ENCODE peak calls at places on chromosomes 12 and 14, in nine cellular contexts. U, I, N, O, E, K, W, V and S are unnamed samples.

GRCh38 chr14:95953111-95953724 is 76.6 kb downstream of the TUNAR start:
- DNase-seq in U (no peak), I (no peak), N (no peak), O (no peak), E (peak; percentile 1), K (no peak), W (peak; percentile 8), V (no peak), S (no peak)

GRCh38 chr14:92959189-92959531 is 36.2 kb downstream of the CHGA start:
- DNase-seq in U (no peak), I (no peak), N (no peak), O (no peak), E (no peak), K (no peak), W (no peak), V (no peak), S (no peak)

GRCh38 chr14:87148655-87149054 is 844.3 kb downstream of the GALC start:
- DNase-seq in U (no peak), I (no peak), N (no peak), O (peak; percentile 40), E (no peak), K (peak; percentile 59), W (peak; percentile 71), V (no peak), S (no peak)

GRCh38 chr12:80634903-80635302 is 72.5 kb upstream of the MYF6 start:
- DNase-seq in U (no peak), I (no peak), N (no peak), O (no peak), E (no peak), K (no peak), W (no peak), V (no peak), S (no peak)

GRCh38 chr12:3428631-3429030 is 62.4 kb upstream of the PRMT8 start:
- DNase-seq in U (no peak), I (no peak), N (no peak), O (no peak), E (no peak), K (no peak), W (no peak), V (no peak), S (no peak)

GRCh38 chr14:106820119-106820518 is 1293.7 kb downstream of the TMEM121 start:
- DNase-seq in U (no peak), I (no peak), N (no peak), O (no peak), E (no peak), K (no peak), W (no peak), V (no peak), S (no peak)

GRCh38 chr14:92607702-92608429 is 94.3 kb downstream of the RIN3 start:
- DNase-seq in U (peak; percentile 89), I (no peak), N (peak; percentile 98), O (peak; percentile 79), E (peak; percentile 92), K (peak; percentile 61), W (peak; percentile 76), V (no peak), S (peak; percentile 52)

GRCh38 chr12:50520345-50520744 is 15.6 kb downstream of the DIP2B start:
- DNase-seq in U (no peak), I (no peak), N (no peak), O (no peak), E (no peak), K (no peak), W (no peak), V (no peak), S (no peak)

GRCh38 chr14:105925615-105926414 is 399.4 kb downstream of the TMEM121 start:
- DNase-seq in U (no peak), I (no peak), N (no peak), O (no peak), E (no peak), K (no peak), W (no peak), V (no peak), S (no peak)

GRCh38 chr12:132764231-132764630 is 2.6 kb upstream of the ANKLE2 start:
- DNase-seq in U (no peak), I (no peak), N (no peak), O (no peak), E (no peak), K (no peak), W (no peak), V (no peak), S (no peak)

GRCh38 chr12:8594072-8594471 is 18.6 kb downstream of the AICDA start:
- DNase-seq in U (no peak), I (no peak), N (no peak), O (no peak), E (no peak), K (no peak), W (no peak), V (no peak), S (no peak)

GRCh38 chr12:127133675-127134335 is 1133.2 kb upstream of the TMEM132C start:
- DNase-seq in U (no peak), I (no peak), N (no peak), O (no peak), E (no peak), K (no peak), W (no peak), V (no peak), S (no peak)

GRCh38 chr12:109952160-109952858 is 43.9 kb downstream of the GIT2 start:
- DNase-seq in U (no peak), I (no peak), N (no peak), O (no peak), E (no peak), K (no peak), W (no peak), V (no peak), S (no peak)

GRCh38 chr12:25276199-25276937 is 25.6 kb upstream of the KRAS start:
- DNase-seq in U (peak; percentile 98), I (peak; percentile 32), N (peak; percentile 91), O (peak; percentile 92), E (peak; percentile 77), K (peak; percentile 90), W (peak; percentile 90), V (no peak), S (peak; percentile 34)

GRCh38 chr14:56247495-56248087 is 129.4 kb downstream of the PELI2 start:
- DNase-seq in U (peak; percentile 31), I (no peak), N (peak; percentile 56), O (peak; percentile 33), E (peak; percentile 35), K (peak; percentile 12), W (peak; percentile 51), V (no peak), S (no peak)

GRCh38 chr14:23285530-23286019 is 357 bp downstream of the HOMEZ start:
- DNase-seq in U (no peak), I (no peak), N (no peak), O (no peak), E (no peak), K (no peak), W (peak; percentile 32), V (no peak), S (no peak)

GRCh38 chr14:86462193-86462592 is 932.2 kb downstream of the FLRT2 start:
- DNase-seq in U (peak; percentile 30), I (no peak), N (peak; percentile 26), O (peak; percentile 8), E (peak; percentile 48), K (no peak), W (peak; percentile 41), V (no peak), S (no peak)

GRCh38 chr12:94761559-94761958 is 111.2 kb upstream of the TMCC3 start:
- DNase-seq in U (peak; percentile 88), I (no peak), N (peak; percentile 88), O (peak; percentile 92), E (peak; percentile 86), K (peak; percentile 90), W (peak; percentile 91), V (no peak), S (peak; percentile 52)

DNA sequence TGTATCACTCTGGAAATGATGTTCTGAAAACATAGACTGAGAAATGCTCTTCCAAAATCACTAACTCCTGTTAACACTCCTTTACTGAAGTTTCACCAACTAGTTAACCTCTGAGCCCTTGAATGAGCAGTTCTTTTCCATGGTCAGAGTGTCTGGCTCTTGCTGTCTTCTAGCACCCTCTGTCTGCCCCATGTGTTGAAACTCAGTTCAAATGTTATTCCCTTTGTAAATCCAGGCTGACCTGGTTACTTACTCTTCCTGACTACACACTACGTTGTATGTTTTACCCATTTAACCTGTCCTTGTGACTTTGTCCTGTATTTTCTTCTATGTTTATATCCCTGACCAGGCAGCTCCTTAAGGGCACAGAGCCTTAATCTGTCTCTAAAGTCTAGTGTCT is 388.9 kb upstream of the RPL10L start:
- DNase-seq in U (no peak), I (no peak), N (no peak), O (no peak), E (no peak), K (peak; percentile 6), W (no peak), V (no peak), S (no peak)
- TF ChIP-seq CTCF in U (no peak), I (no peak), N (no peak), O (peak; percentile 10), E (no peak), K (peak; percentile 6), W (no peak), V (no peak), S (no peak)

GRCh38 chr14:33846100-33846824 is 104.6 kb downstream of the EGLN3 start:
- DNase-seq in U (no peak), I (no peak), N (no peak), O (no peak), E (no peak), K (no peak), W (no peak), V (no peak), S (no peak)
- TF ChIP-seq CTCF in U (no peak), I (no peak), N (no peak), O (no peak), E (no peak), K (no peak), W (no peak), V (no peak), S (no peak)

GRCh38 chr12:169528-170360 is 44.2 kb downstream of the SLC6A12 start:
- DNase-seq in U (no peak), I (no peak), N (no peak), O (no peak), E (no peak), K (no peak), W (no peak), V (no peak), S (no peak)
- TF ChIP-seq CTCF in U (peak; percentile 12), I (no peak), N (no peak), O (peak; percentile 27), E (peak; percentile 12), K (peak; percentile 18), W (peak; percentile 2), V (no peak), S (no peak)

DNA sequence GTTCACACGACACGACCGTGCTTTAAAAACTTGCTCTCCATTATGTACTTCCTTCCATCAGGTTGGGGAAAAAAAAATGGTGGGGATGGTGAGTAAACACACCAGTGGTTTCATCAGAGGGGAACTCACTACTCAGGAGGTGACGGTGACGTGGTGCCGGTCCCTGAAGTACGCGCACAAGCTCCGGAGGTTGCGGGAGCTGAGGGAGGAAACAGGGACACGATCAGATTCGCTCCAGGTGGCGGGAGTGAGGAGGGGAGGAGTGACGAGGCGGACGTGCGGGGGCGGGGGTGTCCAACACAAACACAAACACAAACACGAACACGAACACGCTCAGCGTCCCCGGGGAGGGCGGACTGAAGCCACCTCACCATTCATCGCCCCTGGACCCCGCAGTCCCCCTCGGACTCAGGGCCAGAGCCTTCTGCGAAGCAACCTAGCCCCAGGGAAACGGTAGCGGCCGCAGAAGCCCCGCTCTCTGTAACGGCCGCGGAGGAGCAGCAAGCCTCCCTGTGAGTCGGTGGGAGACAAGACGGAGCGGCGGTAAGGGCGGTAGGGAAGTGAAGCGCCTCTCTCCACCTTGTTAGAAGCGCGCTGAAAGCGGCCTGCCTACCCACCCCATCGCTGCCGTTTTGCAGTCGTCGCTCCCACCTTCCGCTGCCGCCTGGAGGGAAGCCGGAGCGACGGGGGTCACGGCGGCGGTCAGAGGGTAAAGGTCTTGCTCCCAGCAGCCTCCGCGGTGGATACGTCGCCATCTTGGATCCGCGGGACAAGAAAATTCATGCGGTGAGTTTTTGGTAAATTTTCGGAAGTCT is at the start of gene CNOT2:
- DNase-seq in U (peak; percentile 93), I (peak; percentile 91), N (peak; percentile 88), O (peak; percentile 88), E (peak; percentile 92), K (peak; percentile 91), W (peak; percentile 95), V (peak; percentile 94), S (peak; percentile 61)
- TF ChIP-seq CTCF in U (no peak), I (no peak), N (no peak), O (no peak), E (no peak), K (no peak), W (no peak), V (no peak), S (no peak)